ENCODE peak calls at places on chromosomes 11 and 22, in ten cellular contexts. H, I, O, Z, K, Q, G, L, E and T are unnamed samples.

GRCh38 chr11:13118194-13118593 is 109.1 kb downstream of the RASSF10 start:
- DNase-seq in H (peak), I (no peak), O (no peak), Z (no peak), K (no peak), Q (no peak), G (peak), L (no peak), E (no peak), T (no peak)

GRCh38 chr22:40121463-40121862 is 56.3 kb upstream of the TNRC6B start:
- DNase-seq in H (no peak), I (no peak), O (no peak), Z (no peak), K (no peak), Q (no peak), G (no peak), L (peak), E (no peak), T (no peak)

GRCh38 chr11:102603091-102603490 is 22.0 kb downstream of the MMP20 start:
- DNase-seq in H (peak), I (no peak), O (no peak), Z (no peak), K (no peak), Q (no peak), G (peak), L (peak), E (no peak), T (no peak)

GRCh38 chr11:110092577-110093406 is at the start of gene ZC3H12C:
- DNase-seq in H (peak), I (no peak), O (peak), Z (no peak), K (peak), Q (peak), G (peak), L (peak), E (peak), T (no peak)

GRCh38 chr11:111378773-111379499 is at the start of gene POU2AF1:
- DNase-seq in H (peak), I (peak), O (no peak), Z (no peak), K (peak), Q (no peak), G (no peak), L (no peak), E (no peak), T (no peak)

GRCh38 chr11:112539741-112540140 is 279.1 kb upstream of the PLET1 start:
- DNase-seq in H (no peak), I (no peak), O (no peak), Z (no peak), K (no peak), Q (no peak), G (no peak), L (no peak), E (no peak), T (no peak)

GRCh38 chr11:125720781-125721180 is 25.3 kb upstream of the PATE1 start:
- DNase-seq in H (no peak), I (no peak), O (no peak), Z (no peak), K (no peak), Q (no peak), G (no peak), L (no peak), E (no peak), T (no peak)

GRCh38 chr11:19080579-19080993 is 20.1 kb upstream of the MRGPRX2 start:
- DNase-seq in H (peak), I (no peak), O (no peak), Z (no peak), K (no peak), Q (no peak), G (peak), L (no peak), E (no peak), T (no peak)

GRCh38 chr11:3723014-3723708 is 52.0 kb upstream of the CHRNA10 start:
- DNase-seq in H (peak), I (no peak), O (no peak), Z (no peak), K (no peak), Q (no peak), G (peak), L (no peak), E (no peak), T (peak)

DNA sequence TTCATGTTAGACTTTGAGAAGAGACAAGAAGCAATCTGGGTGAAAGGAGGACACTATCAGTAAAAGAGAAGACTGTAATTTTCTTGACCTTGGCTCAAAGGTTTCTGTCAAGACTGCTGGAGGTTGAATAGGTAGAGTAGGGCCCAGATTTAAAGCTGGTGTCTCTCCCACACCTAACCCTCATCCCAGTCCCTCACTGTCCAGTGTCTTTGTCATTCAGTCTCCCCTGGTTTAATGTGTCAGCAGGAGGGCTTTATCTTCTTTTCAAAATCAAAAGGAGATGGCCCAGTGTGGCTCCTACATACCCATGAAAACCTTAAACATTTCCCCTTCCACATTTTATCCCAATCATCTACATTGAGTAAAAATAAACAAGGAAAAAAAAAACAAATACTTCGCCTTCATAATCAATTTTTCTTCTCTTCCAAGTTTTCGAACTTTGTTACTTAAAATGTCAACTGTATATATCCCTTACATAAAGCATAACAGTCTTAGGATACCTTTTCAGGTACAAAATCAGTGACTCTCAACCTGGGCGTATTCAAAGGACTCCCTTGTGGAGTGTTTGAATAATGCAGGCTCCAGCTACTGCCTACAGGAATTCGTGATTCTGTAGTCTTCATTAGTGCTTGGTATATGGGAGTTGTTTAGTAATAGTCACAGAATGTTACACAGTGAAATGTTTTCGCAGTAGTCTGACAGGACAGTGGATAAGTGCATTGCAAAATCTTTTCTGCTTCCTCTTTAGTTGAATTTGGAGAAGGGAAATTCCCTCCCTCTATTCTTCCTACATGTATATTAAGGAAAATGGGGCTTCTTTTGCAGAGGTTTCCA is 87.2 kb downstream of the FAT3 start:
- DNase-seq in H (no peak), I (no peak), O (no peak), Z (peak), K (no peak), Q (no peak), G (peak), L (peak), E (no peak), T (no peak)
- H3K4me3 ChIP-seq in H (no peak), I (no peak), O (no peak), Z (no peak), K (no peak), Q (no peak), G (no peak), L (no peak), E (no peak), T (no peak)

GRCh38 chr11:1337647-1338007 is 28.2 kb upstream of the TOLLIP start:
- DNase-seq in H (no peak), I (no peak), O (no peak), Z (no peak), K (no peak), Q (no peak), G (no peak), L (no peak), E (no peak), T (no peak)

GRCh38 chr11:1339066-1339675 is 29.7 kb upstream of the TOLLIP start:
- DNase-seq in H (no peak), I (no peak), O (no peak), Z (no peak), K (no peak), Q (no peak), G (peak), L (no peak), E (no peak), T (no peak)

GRCh38 chr11:1340111-1340510 is 30.7 kb upstream of the TOLLIP start:
- DNase-seq in H (no peak), I (no peak), O (no peak), Z (no peak), K (no peak), Q (no peak), G (no peak), L (no peak), E (no peak), T (no peak)

GRCh38 chr11:1336836-1337646 is 27.6 kb upstream of the TOLLIP start:
- DNase-seq in H (no peak), I (no peak), O (no peak), Z (no peak), K (peak), Q (peak), G (no peak), L (peak), E (no peak), T (no peak)

DNA sequence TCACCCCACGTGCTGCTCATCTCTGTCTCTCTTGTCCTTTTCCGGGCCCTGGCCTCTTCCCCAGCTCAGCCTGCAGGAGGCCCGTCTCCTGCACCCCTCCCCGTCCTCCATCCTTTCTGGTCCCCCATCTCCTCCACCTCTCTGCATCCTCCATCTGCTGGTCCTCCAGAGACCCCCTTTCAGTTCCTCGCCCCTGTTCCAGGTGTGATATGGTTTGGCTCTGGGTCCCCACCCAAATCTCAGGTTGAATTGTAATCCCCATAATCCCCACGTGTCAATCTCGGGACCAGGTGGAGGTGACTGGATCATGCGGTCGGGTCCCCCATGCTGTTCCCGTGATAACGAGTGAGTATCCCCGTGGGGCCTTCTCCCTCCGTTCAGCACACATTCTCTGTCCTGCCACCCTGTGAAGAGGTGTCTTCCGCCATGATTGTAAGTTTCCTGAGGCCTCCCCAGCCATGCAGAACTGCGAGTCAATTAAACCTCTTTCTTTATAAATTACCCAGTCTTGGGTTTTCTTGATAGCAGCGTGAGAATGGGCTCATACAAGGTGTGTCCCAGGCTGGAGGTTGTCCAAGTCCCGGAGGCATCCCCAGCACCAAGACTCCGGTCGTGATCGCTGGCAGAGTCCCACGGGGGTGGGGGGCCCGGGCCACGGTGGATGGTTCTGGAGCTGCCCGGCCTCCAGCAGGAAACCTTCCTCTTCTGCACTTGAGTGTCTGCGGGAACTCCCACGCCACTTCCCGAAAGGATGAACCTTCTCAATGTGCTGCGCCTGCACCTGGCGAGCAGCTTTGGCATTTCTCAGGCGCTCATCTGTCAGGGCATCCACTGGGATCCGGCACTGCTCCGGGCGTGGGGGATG is 29.0 kb upstream of the TOLLIP start:
- DNase-seq in H (no peak), I (no peak), O (no peak), Z (no peak), K (no peak), Q (no peak), G (no peak), L (no peak), E (no peak), T (no peak)
- H3K27ac ChIP-seq in H (no peak), I (no peak), O (peak), Z (no peak), K (no peak), Q (no peak), G (no peak), L (no peak), E (peak), T (peak)

DNA sequence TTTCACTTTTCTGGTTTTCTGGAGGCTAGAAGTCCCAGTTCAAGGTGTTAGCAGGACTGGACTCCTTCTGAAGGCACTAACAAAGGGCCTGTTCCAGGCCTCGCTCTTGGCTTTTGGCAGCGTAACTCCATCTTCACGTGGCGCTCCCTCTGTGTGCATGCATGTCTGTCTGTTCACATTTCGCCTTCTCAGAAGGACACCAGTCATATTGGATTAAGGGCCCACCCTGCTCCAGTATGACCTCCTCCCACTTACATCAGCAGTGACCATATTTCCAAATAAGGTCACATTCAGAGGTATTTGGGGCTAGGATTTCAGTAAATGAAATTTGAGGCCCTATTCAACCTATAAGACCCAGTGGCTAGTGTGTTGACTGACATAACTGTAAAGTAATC is 20.0 kb downstream of the APLP2 start:
- DNase-seq in H (no peak), I (no peak), O (no peak), Z (no peak), K (no peak), Q (no peak), G (peak), L (no peak), E (no peak), T (no peak)
- H3K4me3 ChIP-seq in H (no peak), I (no peak), O (no peak), Z (no peak), K (no peak), Q (no peak), G (no peak), L (no peak), E (no peak), T (no peak)

GRCh38 chr11:62340269-62340901 is 3.1 kb downstream of the ASRGL1 start:
- DNase-seq in H (peak), I (peak), O (no peak), Z (no peak), K (peak), Q (peak), G (peak), L (peak), E (peak), T (peak)

GRCh38 chr11:62338218-62338617 is 970 bp downstream of the ASRGL1 start:
- DNase-seq in H (no peak), I (no peak), O (no peak), Z (no peak), K (no peak), Q (no peak), G (no peak), L (no peak), E (no peak), T (no peak)

GRCh38 chr11:62337682-62338181 is 484 bp downstream of the ASRGL1 start:
- DNase-seq in H (peak), I (no peak), O (no peak), Z (no peak), K (peak), Q (peak), G (no peak), L (peak), E (peak), T (no peak)

GRCh38 chr11:62333768-62334167 is 3.5 kb upstream of the ASRGL1 start:
- DNase-seq in H (no peak), I (no peak), O (no peak), Z (no peak), K (no peak), Q (no peak), G (no peak), L (no peak), E (no peak), T (no peak)

GRCh38 chr11:62336949-62337681 is at the start of gene ASRGL1:
- DNase-seq in H (peak), I (no peak), O (peak), Z (peak), K (peak), Q (peak), G (peak), L (peak), E (peak), T (no peak)
- H3K27ac ChIP-seq in H (no peak), I (no peak), O (no peak), Z (no peak), K (peak), Q (peak), G (no peak), L (no peak), E (peak), T (no peak)

GRCh38 chr11:115506909-115507649 is 2.9 kb upstream of the CADM1 start:
- DNase-seq in H (no peak), I (no peak), O (no peak), Z (no peak), K (no peak), Q (no peak), G (peak), L (no peak), E (no peak), T (no peak)

GRCh38 chr11:115503083-115503885 is 931 bp downstream of the CADM1 start:
- DNase-seq in H (peak), I (no peak), O (no peak), Z (no peak), K (peak), Q (peak), G (peak), L (peak), E (peak), T (no peak)

GRCh38 chr11:115504279-115505158 is at the start of gene CADM1:
- DNase-seq in H (peak), I (no peak), O (peak), Z (peak), K (peak), Q (peak), G (peak), L (peak), E (peak), T (peak)

GRCh38 chr11:115503886-115504278 is 333 bp downstream of the CADM1 start:
- DNase-seq in H (peak), I (no peak), O (no peak), Z (no peak), K (no peak), Q (peak), G (no peak), L (no peak), E (no peak), T (no peak)

GRCh38 chr11:115505165-115505564 is 950 bp upstream of the CADM1 start:
- DNase-seq in H (no peak), I (no peak), O (no peak), Z (no peak), K (no peak), Q (no peak), G (no peak), L (peak), E (no peak), T (no peak)
- H3K4me3 ChIP-seq in H (peak), I (no peak), O (peak), Z (peak), K (peak), Q (peak), G (peak), L (no peak), E (peak), T (peak)

DNA sequence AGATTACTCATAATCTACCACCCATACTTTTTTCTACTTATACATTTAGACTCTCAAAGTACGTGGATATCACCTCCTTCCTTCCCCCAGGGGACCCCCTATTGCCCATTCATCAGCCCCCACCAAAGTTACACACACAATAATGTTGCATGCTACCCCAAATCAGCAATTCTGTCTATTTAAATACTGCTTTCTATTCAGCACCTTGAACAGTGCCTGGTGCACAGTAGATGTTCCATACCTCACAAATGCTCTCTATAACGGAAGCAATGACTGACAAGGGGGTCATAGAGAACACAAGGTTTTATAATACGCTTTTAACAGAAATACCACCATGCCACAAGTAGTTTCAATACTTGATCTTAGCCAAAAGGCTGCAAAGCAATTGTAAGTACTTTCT is 370.7 kb downstream of the MIAT start:
- DNase-seq in H (no peak), I (no peak), O (no peak), Z (no peak), K (no peak), Q (no peak), G (no peak), L (no peak), E (no peak), T (no peak)
- H3K27ac ChIP-seq in H (no peak), I (no peak), O (no peak), Z (no peak), K (no peak), Q (no peak), G (no peak), L (no peak), E (no peak), T (no peak)

DNA sequence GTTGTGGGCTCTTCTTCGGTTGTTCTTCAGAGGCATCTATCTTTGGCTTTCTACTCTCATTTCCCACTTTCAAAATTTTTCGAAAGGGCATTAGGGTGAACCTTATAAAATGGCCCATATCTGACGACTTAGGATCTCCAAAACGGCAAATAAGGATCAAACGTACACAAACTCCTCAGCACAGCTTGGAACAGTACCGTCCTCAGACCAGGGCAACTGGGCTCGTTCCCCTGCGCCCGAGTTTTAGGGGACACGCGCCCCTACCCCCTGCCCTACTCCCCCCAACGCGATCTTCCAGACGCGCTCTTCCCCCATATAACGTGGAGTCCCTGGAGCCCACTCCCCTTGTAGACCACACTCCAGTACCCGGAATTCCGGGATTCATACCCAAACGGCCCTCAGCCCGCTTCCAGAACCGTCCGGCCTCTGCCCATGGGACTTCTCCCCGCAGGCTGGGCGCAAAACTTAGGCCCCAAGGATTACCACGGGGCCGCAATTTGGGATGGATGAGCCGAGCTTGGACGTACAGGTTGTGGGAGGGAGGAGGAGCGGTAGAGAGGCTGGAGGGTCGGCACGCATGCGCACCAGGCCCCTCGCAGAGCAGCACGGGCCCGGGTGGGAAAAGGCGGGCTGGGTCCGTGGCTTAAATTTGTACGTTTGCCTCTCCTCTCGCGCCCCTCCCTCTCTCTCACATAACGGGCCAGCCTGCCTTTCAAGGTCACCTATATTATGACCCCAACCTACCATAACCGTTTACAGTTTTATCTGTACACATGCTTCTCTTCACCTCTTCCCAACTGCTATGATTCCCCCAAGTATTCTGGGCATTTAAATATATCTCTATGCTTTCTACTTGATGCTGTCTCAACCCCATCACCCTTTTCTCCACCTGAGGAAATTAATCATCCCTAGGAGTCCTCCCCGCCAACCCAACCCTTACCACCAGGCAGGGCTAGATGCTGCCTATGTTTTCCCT is 3.4 kb downstream of the CCDC89 start:
- DNase-seq in H (no peak), I (peak), O (no peak), Z (no peak), K (peak), Q (peak), G (peak), L (no peak), E (peak), T (no peak)
- H3K4me3 ChIP-seq in H (peak), I (peak), O (peak), Z (no peak), K (peak), Q (peak), G (peak), L (no peak), E (peak), T (peak)